ENCODE peak calls at places on chromosomes 4 and X, in five cellular contexts. M is HL-60, P is tibial artery, R is GM13976, B is chondrocyte. L is an unnamed sample.

GRCh38 chrX:48913605-48914366 is 2.3 kb upstream of the SLC35A2 start:
- DNase-seq in P (no peak), M (no peak), B (no peak), R (no peak), L (no peak)

GRCh38 chr4:24560770-24561415 is 23.5 kb downstream of the DHX15 start:
- DNase-seq in B (no peak), M (no peak), R (no peak), P (no peak), L (no peak)

GRCh38 chrX:9529223-9529622 is 64.4 kb downstream of the TBL1X start:
- DNase-seq in M (no peak), R (no peak), P (no peak), B (no peak), L (no peak)

GRCh38 chr4:146428298-146428697 is 93.4 kb downstream of the SLC10A7 start:
- DNase-seq in R (no peak), P (no peak), M (no peak), B (no peak), L (no peak)

GRCh38 chrX:37349131-37350033 is at the start of gene PRRG1:
- DNase-seq in M (no peak), R (no peak), B (peak; percentile 92), P (peak; percentile 64), L (no peak)

GRCh38 chr4:6857009-6857882 is 52.4 kb upstream of the TBC1D14 start:
- DNase-seq in B (no peak), P (no peak), M (no peak), R (no peak), L (no peak)

GRCh38 chrX:40153335-40154221 is 55.8 kb upstream of the BCOR start:
- DNase-seq in R (peak; percentile 79), B (peak; percentile 90), P (no peak), M (peak; percentile 87), L (peak; percentile 68)

GRCh38 chr4:133598779-133599178 is 449.7 kb downstream of the PCDH10 start:
- DNase-seq in M (no peak), R (no peak), B (no peak), P (no peak), L (no peak)

DNA sequence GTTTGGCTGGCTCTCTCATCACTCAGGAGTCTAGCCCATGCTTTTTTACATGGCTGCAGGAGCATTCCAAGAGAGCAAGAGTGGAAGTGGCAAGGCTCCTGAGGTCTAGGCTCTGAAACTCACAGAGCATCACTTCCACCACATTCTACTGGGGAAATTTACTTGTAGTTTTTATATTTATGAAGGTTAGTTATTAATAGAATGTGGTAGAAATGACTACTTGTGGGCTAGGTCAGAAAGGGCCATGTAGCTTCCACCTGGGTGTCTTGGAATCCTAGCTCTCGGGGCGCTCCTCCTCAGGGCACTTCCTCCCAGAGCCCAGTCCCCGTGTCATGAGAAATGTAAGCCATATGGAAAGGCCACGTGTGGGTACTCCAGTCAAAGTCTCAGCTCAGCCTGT is 127.0 kb upstream of the CASK start:
- DNase-seq in M (no peak), R (no peak), P (no peak), B (no peak), L (no peak)
- TF ChIP-seq CTCF in M (no peak), R (no peak), P (no peak), B (no peak), L (no peak)

GRCh38 chr4:14415146-14415545 is 587.1 kb upstream of the CPEB2 start:
- DNase-seq in M (no peak), R (no peak), P (no peak), B (no peak), L (no peak)

GRCh38 chr4:14404730-14405129 is 597.6 kb upstream of the CPEB2 start:
- DNase-seq in M (no peak), P (no peak), R (no peak), B (no peak), L (no peak)

DNA sequence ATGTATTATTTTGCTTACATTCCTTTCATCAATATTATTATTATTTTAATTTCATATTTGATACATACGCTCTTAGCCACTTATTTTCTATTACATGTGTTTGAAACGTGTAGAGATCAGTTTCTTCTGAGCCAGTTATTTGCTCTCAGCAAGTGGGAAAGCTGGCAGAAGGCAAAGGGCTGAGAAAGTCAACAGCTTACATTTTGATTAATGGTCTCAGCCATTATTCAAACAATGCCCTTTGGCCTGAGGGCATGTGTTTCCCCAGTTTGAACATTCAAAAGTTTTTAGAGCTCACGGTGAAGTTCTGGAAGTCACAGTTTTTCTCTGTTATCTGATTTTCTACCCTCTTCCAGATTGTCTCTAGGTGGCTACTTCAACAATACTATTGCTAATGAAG is 591.8 kb upstream of the CPEB2 start:
- DNase-seq in M (no peak), R (no peak), P (no peak), B (no peak), L (no peak)
- TF ChIP-seq CTCF in M (no peak), R (no peak), P (no peak), B (no peak), L (no peak)

DNA sequence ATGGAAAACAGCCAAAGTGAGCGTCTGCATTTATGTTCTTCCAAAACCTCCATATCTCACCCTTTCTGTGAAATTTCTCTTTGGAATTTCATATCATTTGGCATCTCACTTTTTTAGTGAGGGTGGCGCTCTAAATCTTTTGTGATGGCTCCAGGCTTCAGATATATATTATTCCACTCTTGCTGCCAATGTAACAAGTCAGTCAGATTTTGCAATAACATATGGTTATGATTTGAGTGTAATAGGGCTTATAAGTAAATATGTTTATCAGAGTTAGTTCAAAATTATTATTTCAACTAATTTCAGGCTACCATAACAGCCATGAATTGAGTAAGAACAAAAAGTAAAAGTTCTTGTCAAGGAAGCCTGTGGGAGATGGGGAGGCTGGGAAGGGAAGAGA is 314.7 kb downstream of the PDGFC start:
- DNase-seq in P (no peak), M (no peak), R (no peak), B (no peak), L (no peak)
- TF ChIP-seq CTCF in P (no peak), M (no peak), R (no peak), B (no peak), L (no peak)

GRCh38 chr4:81377231-81377630 is 94.5 kb downstream of the RASGEF1B start:
- DNase-seq in P (no peak), M (no peak), R (no peak), B (no peak), L (no peak)

GRCh38 chr4:81376720-81377119 is 95.0 kb downstream of the RASGEF1B start:
- DNase-seq in R (no peak), P (no peak), M (no peak), B (no peak), L (no peak)

GRCh38 chr4:81380364-81380853 is 91.3 kb downstream of the RASGEF1B start:
- DNase-seq in B (no peak), M (no peak), R (no peak), P (no peak), L (no peak)

GRCh38 chr4:81378398-81378797 is 93.3 kb downstream of the RASGEF1B start:
- DNase-seq in P (no peak), M (no peak), B (no peak), R (no peak), L (no peak)

DNA sequence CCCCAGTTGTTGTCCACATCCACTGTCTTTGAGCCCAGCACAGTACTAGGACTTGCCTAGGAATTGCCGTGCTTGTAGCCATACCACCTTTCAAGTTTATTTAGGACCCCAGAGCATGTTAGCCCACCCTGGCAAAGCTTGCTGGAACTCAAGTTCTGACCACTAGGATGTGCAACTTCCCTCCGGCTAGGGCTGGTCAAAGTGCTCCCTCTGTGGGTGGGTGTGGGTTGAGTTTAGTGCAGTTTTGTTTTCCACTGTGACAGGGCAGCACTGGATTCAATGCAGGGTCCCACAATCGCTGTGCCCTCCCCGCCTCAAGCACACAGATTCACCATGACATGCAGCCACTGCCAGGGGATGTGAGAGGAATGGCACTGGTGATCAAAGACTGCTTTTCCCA is 96.0 kb downstream of the RASGEF1B start:
- DNase-seq in M (no peak), B (no peak), P (no peak), R (no peak), L (no peak)
- TF ChIP-seq CTCF in M (no peak), B (no peak), P (no peak), R (no peak), L (no peak)

GRCh38 chr4:3338321-3338838 is 45.6 kb downstream of the RGS12 start:
- DNase-seq in B (no peak), M (no peak), P (no peak), R (no peak), L (no peak)
- TF ChIP-seq CTCF in B (no peak), M (no peak), P (no peak), R (no peak), L (no peak)

DNA sequence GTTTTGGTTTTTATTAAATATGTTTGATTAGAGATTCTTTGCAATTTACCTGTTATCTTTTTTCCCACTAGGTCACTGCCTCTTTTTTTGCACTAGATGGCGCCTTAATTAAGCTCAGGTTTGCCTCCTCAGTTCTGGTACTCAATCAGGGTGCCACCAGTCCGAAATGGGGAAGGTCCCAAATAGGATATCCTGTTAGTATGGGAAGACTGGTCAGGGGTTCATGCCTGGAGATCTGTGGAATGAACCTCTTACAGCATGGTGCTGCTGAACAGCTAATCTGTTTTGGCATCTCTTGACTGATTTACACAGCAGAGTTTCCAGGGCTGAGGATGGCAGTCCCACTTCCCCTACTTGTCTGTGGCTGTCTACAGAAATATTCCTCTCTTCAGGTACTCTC is 24.2 kb upstream of the VSIG1 start:
- DNase-seq in M (no peak), P (no peak), R (peak; percentile 12), B (no peak), L (no peak)
- TF ChIP-seq CTCF in M (no peak), P (no peak), R (peak; percentile 45), B (peak; percentile 72), L (peak; percentile 22)

DNA sequence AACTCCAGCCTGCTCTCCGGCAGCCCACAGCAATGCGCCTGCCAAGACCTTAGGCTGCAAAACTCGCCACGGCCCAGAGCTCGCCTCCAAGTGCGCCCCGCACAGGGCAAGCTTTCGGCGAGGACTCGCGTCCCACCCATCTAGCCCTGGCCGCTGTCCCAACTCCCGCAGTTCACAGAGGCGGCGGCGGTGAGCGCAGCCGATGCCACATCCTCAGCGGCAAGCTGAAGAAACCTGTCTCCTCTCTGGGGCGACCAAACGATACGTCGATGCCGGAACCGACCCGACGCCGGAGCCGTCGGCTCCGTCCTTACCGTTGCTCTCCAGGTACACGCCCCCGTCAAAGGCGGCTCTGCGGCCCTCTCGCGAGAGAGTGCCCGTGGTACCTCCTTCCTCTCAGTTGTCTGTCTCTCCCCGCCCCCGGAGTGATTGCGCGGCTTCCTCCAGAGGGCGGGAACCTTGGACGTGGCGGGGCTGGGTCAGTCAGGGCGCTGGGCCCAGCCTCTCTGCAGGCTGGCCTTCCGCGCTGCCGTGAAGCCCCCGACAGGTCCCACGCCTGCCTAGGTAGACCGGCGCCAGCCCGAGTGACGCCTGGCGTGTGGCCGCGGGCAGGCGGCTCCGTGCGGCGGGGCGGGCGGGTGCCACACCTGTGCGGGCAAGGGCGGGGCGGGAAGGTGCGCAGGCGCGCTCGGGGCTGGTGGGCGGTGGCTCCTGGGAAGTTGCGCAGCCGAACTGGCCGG is 380 bp upstream of the RAB33B start:
- DNase-seq in R (peak; percentile 96), P (peak; percentile 98), M (peak; percentile 99), B (peak; percentile 100), L (peak; percentile 97)
- TF ChIP-seq CTCF in R (peak; percentile 19), P (no peak), M (no peak), B (peak; percentile 70), L (peak; percentile 30)

GRCh38 chrX:112734250-112734649 is 54.5 kb upstream of the LHFPL1 start:
- DNase-seq in M (peak; percentile 32), B (no peak), R (no peak), P (peak; percentile 20), L (no peak)
- TF ChIP-seq CTCF in M (no peak), B (no peak), R (no peak), P (no peak), L (no peak)

L was measured in CD14-positive monocyte.